ENCODE peak calls at places on chromosomes 6 and 20, in seven cellular contexts. F, X, Q, D, O, A and W are unnamed samples.

GRCh38 chr20:60984666-60985065 is 267.4 kb upstream of the CDH4 start:
- DNase-seq in F (no peak), X (no peak), Q (no peak), D (no peak), O (no peak), A (peak; percentile 25), W (no peak)

GRCh38 chr6:74068945-74069570 is 373.1 kb downstream of the CD109 start:
- DNase-seq in F (no peak), X (no peak), Q (no peak), D (no peak), O (peak; percentile 86), A (no peak), W (no peak)

GRCh38 chr20:25549866-25550477 is 35.4 kb downstream of the NINL start:
- DNase-seq in F (peak; percentile 0), X (peak; percentile 24), Q (no peak), D (no peak), O (peak; percentile 64), A (no peak), W (no peak)

GRCh38 chr6:16180696-16181428 is 52.0 kb downstream of the MYLIP start:
- DNase-seq in F (no peak), X (no peak), Q (no peak), D (peak; percentile 80), O (no peak), A (no peak), W (no peak)

GRCh38 chr20:58702161-58702510 is 9.5 kb downstream of the NPEPL1 start:
- DNase-seq in F (no peak), X (no peak), Q (no peak), D (no peak), O (no peak), A (no peak), W (no peak)

GRCh38 chr6:118408863-118409262 is 139.2 kb upstream of the PLN start:
- DNase-seq in F (no peak), X (peak; percentile 60), Q (no peak), D (peak; percentile 24), O (no peak), A (no peak), W (no peak)

GRCh38 chr20:34302312-34302722 is 838 bp downstream of the AHCY start:
- DNase-seq in F (no peak), X (no peak), Q (no peak), D (no peak), O (peak; percentile 76), A (no peak), W (no peak)

GRCh38 chr6:166770216-166771116 is 143.4 kb upstream of the RPS6KA2 start:
- DNase-seq in F (no peak), X (peak; percentile 47), Q (no peak), D (no peak), O (peak; percentile 34), A (no peak), W (no peak)

GRCh38 chr6:142958343-142958742 is 13.4 kb upstream of the HIVEP2 start:
- DNase-seq in F (no peak), X (no peak), Q (no peak), D (no peak), O (no peak), A (no peak), W (no peak)

GRCh38 chr6:34359438-34360158 is 32.9 kb downstream of the NUDT3 start:
- DNase-seq in F (no peak), X (no peak), Q (no peak), D (no peak), O (peak; percentile 43), A (no peak), W (no peak)

GRCh38 chr6:126228001-126228791 is 111.7 kb upstream of the CENPW start:
- DNase-seq in F (no peak), X (no peak), Q (no peak), D (no peak), O (no peak), A (no peak), W (no peak)

GRCh38 chr6:72149715-72150114 is 263.4 kb downstream of the RIMS1 start:
- DNase-seq in F (no peak), X (no peak), Q (no peak), D (no peak), O (no peak), A (no peak), W (no peak)

GRCh38 chr20:47468290-47469050 is 33.2 kb upstream of the NCOA3 start:
- DNase-seq in F (no peak), X (no peak), Q (peak; percentile 75), D (no peak), O (no peak), A (no peak), W (no peak)

GRCh38 chr6:110618591-110619267 is 142.3 kb upstream of the SLC22A16 start:
- DNase-seq in F (no peak), X (peak; percentile 63), Q (no peak), D (no peak), O (no peak), A (no peak), W (no peak)

GRCh38 chr6:118970866-118971265 is 35.9 kb upstream of the MCM9 start:
- DNase-seq in F (no peak), X (no peak), Q (no peak), D (no peak), O (no peak), A (no peak), W (no peak)

GRCh38 chr20:7470912-7471311 is 469.3 kb downstream of the HAO1 start:
- DNase-seq in F (no peak), X (peak; percentile 67), Q (no peak), D (no peak), O (no peak), A (no peak), W (no peak)

GRCh38 chr6:139262519-139263300 is 29.1 kb downstream of the TXLNB start:
- DNase-seq in F (peak; percentile 36), X (no peak), Q (no peak), D (no peak), O (peak; percentile 30), A (peak; percentile 37), W (no peak)

GRCh38 chr6:159461998-159462397 is 231.0 kb downstream of the SOD2 start:
- DNase-seq in F (no peak), X (no peak), Q (no peak), D (no peak), O (no peak), A (no peak), W (no peak)
- H3K27ac ChIP-seq in F (no peak overlapping the region), X (no peak overlapping the region), Q (no peak overlapping the region), D (no peak overlapping the region), O (no peak overlapping the region), A (no peak overlapping the region), W (no peak overlapping the region)

DNA sequence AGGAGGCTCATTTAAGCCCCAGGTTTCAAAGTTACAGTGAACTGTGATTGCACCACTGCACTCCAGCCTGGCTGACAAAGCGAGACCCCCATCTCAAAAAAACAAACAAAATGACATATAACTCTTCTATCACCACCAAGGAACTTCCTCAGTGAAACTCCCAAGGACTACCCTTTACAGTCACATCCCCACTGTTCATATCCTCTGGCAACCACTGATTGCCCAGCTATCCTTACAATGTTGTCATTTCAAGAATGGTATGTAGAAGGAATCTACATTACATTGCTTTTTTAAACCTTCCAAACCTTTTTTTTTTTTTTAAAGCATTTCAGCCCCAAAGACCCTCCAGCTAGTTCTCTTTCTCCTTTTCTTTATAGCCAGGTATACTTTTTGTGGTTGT is 123.1 kb upstream of the CARMIL1 start:
- DNase-seq in F (no peak), X (no peak), Q (no peak), D (no peak), O (no peak), A (no peak), W (no peak)
- H3K9me3 ChIP-seq in F (peaks cover 4% of the 10 kb centered on the region), X (peaks cover 25% of the 10 kb centered on the region), Q (no peaks in the 10 kb centered on the region), D (peaks cover 16% of the 10 kb centered on the region), O (no peaks in the 10 kb centered on the region), A (peaks cover 18% of the 10 kb centered on the region), W (peaks cover 14% of the 10 kb centered on the region)

DNA sequence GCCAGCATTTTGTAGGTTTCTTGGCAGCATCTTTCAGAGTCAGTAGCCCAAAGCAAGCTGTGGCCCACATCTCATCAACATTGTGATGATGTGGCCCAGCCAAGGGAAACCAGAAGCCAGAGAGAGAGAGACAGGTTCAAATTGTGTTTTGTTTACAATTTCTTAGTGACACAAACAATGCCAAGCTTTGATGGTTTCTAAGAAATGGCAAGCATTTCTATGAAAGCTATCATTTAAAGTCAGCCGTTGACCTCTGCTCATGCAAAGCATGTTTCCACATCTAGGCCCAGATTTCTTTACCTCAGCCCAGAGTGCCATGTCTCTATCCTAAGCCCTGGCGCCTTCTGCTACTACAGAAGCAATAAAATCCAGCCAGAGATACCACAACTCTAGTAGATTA is 32.9 kb downstream of the GCM1 start:
- DNase-seq in F (no peak), X (no peak), Q (no peak), D (no peak), O (no peak), A (no peak), W (no peak)
- H3K27ac ChIP-seq in F (no peak overlapping the region), X (no peak overlapping the region), Q (no peak overlapping the region), D (no peak overlapping the region), O (no peak overlapping the region), A (no peak overlapping the region), W (no peak overlapping the region)

DNA sequence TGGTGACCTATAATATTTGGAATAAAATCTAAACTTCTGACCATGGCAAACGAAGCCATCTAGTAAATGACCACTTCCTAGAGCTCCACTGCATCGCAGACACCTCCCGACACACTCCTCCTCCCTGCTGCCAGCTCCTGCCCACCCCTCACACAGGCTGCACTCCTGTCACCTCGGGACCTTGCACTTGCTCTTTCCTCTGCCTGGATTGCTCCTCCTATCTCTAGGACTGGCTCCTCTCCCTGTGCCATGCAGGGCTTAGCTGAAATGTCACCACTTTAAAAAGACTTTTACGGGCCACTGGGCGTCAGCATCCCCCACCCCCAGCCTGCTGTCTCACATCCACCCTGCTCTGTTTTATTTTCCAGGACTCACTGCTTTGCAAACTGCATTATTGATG is 87.6 kb upstream of the MC3R start:
- DNase-seq in F (no peak), X (no peak), Q (no peak), D (no peak), O (no peak), A (no peak), W (no peak)
- H3K9me3 ChIP-seq in F (no peaks in the 10 kb centered on the region), X (peaks cover 92% of the 10 kb centered on the region), Q (no peaks in the 10 kb centered on the region), D (no peaks in the 10 kb centered on the region), O (no peaks in the 10 kb centered on the region), A (no peaks in the 10 kb centered on the region), W (no peaks in the 10 kb centered on the region)

GRCh38 chr6:44932651-44933091 is 395.5 kb upstream of the RUNX2 start:
- DNase-seq in F (peak; percentile 26), X (no peak), Q (no peak), D (no peak), O (no peak), A (peak; percentile 57), W (no peak)
- H3K27ac ChIP-seq in F (peak overlapping the region; percentile 82), X (no peak overlapping the region), Q (peak overlapping the region; percentile 57), D (peak overlapping the region; percentile 25), O (no peak overlapping the region), A (peak overlapping the region; percentile 74), W (no peak overlapping the region)